ENCODE peak calls at places on chromosomes 7 and 10, in nine cellular contexts. T, V, R, Y, W, I, Q, F and C are unnamed samples.

GRCh38 chr10:71531485-71532446 is 135.0 kb downstream of the CDH23 start:
- DNase-seq in T (peak), V (no peak), R (no peak), Y (no peak), W (peak), I (peak), Q (no peak), F (no peak), C (no peak)

GRCh38 chr10:79152423-79152817 is 83.7 kb downstream of the ZMIZ1 start:
- DNase-seq in T (no peak), V (no peak), R (no peak), Y (no peak), W (peak), I (no peak), Q (no peak), F (no peak), C (no peak)

GRCh38 chr10:33136781-33137180 is 178.8 kb upstream of the ITGB1 start:
- DNase-seq in T (no peak), V (no peak), R (no peak), Y (no peak), W (peak), I (peak), Q (no peak), F (no peak), C (no peak)

GRCh38 chr7:131108212-131108980 is 219.3 kb upstream of the MKLN1 start:
- DNase-seq in T (no peak), V (no peak), R (peak), Y (peak), W (peak), I (peak), Q (no peak), F (no peak), C (no peak)

GRCh38 chr10:71693377-71693776 is 26.2 kb downstream of the C10orf105 start:
- DNase-seq in T (no peak), V (no peak), R (no peak), Y (no peak), W (peak), I (peak), Q (no peak), F (no peak), C (no peak)

GRCh38 chr10:86970152-86970886 is 2.0 kb downstream of the ADIRF start:
- DNase-seq in T (peak), V (no peak), R (peak), Y (peak), W (peak), I (peak), Q (peak), F (peak), C (peak)

GRCh38 chr10:114525368-114525949 is 121.2 kb upstream of the AFAP1L2 start:
- DNase-seq in T (no peak), V (no peak), R (no peak), Y (no peak), W (no peak), I (no peak), Q (no peak), F (no peak), C (no peak)

GRCh38 chr7:2114052-2114451 is 118.7 kb downstream of the MAD1L1 start:
- DNase-seq in T (peak), V (no peak), R (peak), Y (no peak), W (peak), I (peak), Q (no peak), F (no peak), C (peak)

GRCh38 chr7:7306231-7306630 is 123.9 kb downstream of the C1GALT1 start:
- DNase-seq in T (peak), V (no peak), R (no peak), Y (no peak), W (no peak), I (no peak), Q (no peak), F (no peak), C (no peak)

GRCh38 chr10:43825984-43826383 is 177.3 kb upstream of the ZNF32 start:
- DNase-seq in T (no peak), V (no peak), R (no peak), Y (no peak), W (no peak), I (no peak), Q (no peak), F (no peak), C (peak)

GRCh38 chr10:34470307-34470706 is 344.8 kb downstream of the PARD3 start:
- DNase-seq in T (no peak), V (no peak), R (no peak), Y (no peak), W (no peak), I (no peak), Q (no peak), F (no peak), C (no peak)

GRCh38 chr10:131646551-131647525 is 254.0 kb upstream of the PPP2R2D start:
- DNase-seq in T (no peak), V (no peak), R (no peak), Y (no peak), W (no peak), I (no peak), Q (no peak), F (no peak), C (peak)

GRCh38 chr10:131141645-131142445 is 169.7 kb downstream of the TCERG1L start:
- DNase-seq in T (no peak), V (no peak), R (no peak), Y (peak), W (no peak), I (no peak), Q (peak), F (no peak), C (no peak)

GRCh38 chr7:106177295-106177690 is 65.2 kb upstream of the SYPL1 start:
- DNase-seq in T (no peak), V (no peak), R (peak), Y (no peak), W (no peak), I (no peak), Q (no peak), F (no peak), C (no peak)

GRCh38 chr7:68321076-68321639 is 1277.1 kb upstream of the AUTS2 start:
- DNase-seq in T (peak), V (no peak), R (no peak), Y (no peak), W (no peak), I (peak), Q (peak), F (peak), C (no peak)